ENCODE peak calls at places on chromosomes 3 and 15, in four cellular contexts. J, Q, B and E are unnamed samples.

GRCh38 chr3:60064210-60065178 is 1014.7 kb upstream of the CFAP20DC start:
- DNase-seq in B (peak; percentile 18), J (peak; percentile 41), Q (no peak), E (no peak)

GRCh38 chr3:39146083-39146501 is 7.3 kb downstream of the CSRNP1 start:
- DNase-seq in B (no peak), Q (no peak), J (no peak), E (no peak)

GRCh38 chr15:92500023-92500630 is 106.4 kb downstream of the ST8SIA2 start:
- DNase-seq in B (no peak), Q (no peak), J (no peak), E (no peak)

GRCh38 chr3:150299221-150299620 is 108.9 kb upstream of the TSC22D2 start:
- DNase-seq in B (no peak), Q (no peak), J (no peak), E (no peak)

GRCh38 chr3:183839751-183840150 is 14.4 kb upstream of the MAP6D1 start:
- DNase-seq in B (no peak), Q (no peak), J (no peak), E (no peak)

GRCh38 chr3:53938645-53939044 is 47.0 kb upstream of the SELENOK start:
- DNase-seq in J (peak; percentile 11), B (no peak), Q (no peak), E (peak; percentile 16)

GRCh38 chr3:142028174-142028833 is 121.0 kb downstream of the TFDP2 start:
- DNase-seq in Q (no peak), B (peak; percentile 57), J (peak; percentile 53), E (peak; percentile 66)

GRCh38 chr3:119595639-119596329 is 1.9 kb upstream of the PLA1A start:
- DNase-seq in J (peak; percentile 41), B (no peak), Q (peak; percentile 74), E (no peak)

GRCh38 chr3:107630779-107631178 is 108.0 kb downstream of the BBX start:
- DNase-seq in B (no peak), Q (no peak), J (no peak), E (no peak)

GRCh38 chr15:77532846-77533245 is 99.9 kb downstream of the LINGO1 start:
- DNase-seq in J (no peak), B (no peak), Q (no peak), E (no peak)

GRCh38 chr3:169914321-169914720 is 2.9 kb downstream of the SAMD7 start:
- DNase-seq in B (no peak), Q (no peak), J (no peak), E (peak; percentile 1)

GRCh38 chr15:82132742-82133141 is 86.9 kb upstream of the MEX3B start:
- DNase-seq in Q (no peak), J (peak; percentile 67), B (peak; percentile 65), E (no peak)

GRCh38 chr15:96274698-96275097 is 55.8 kb upstream of the NR2F2 start:
- DNase-seq in Q (no peak), J (no peak), B (no peak), E (no peak)

GRCh38 chr3:10312866-10313265 is 8.0 kb downstream of the SEC13 start:
- DNase-seq in B (no peak), J (no peak), Q (no peak), E (no peak)

GRCh38 chr3:9067352-9067975 is 104.2 kb upstream of the RAD18 start:
- DNase-seq in J (peak; percentile 30), B (peak; percentile 32), Q (no peak), E (peak; percentile 12)

GRCh38 chr15:99454941-99455795 is 110.6 kb upstream of the MEF2A start:
- DNase-seq in Q (peak; percentile 94), B (peak; percentile 92), J (peak; percentile 83), E (peak; percentile 73)

GRCh38 chr3:153146191-153147053 is 15.6 kb upstream of the RAP2B start:
- DNase-seq in Q (no peak), J (no peak), B (no peak), E (no peak)

GRCh38 chr3:176737480-176738147 is 459.7 kb downstream of the TBL1XR1 start:
- DNase-seq in B (no peak), Q (no peak), J (no peak), E (no peak)

GRCh38 chr3:197590313-197590962 is 34.7 kb upstream of the BDH1 start:
- DNase-seq in B (no peak), J (no peak), Q (no peak), E (no peak)

GRCh38 chr3:185069583-185070030 is 83.3 kb downstream of the C3orf70 start:
- DNase-seq in J (no peak), B (no peak), Q (no peak), E (no peak)

GRCh38 chr3:99637381-99638111 is 848 bp upstream of the COL8A1 start:
- DNase-seq in J (peak; percentile 49), Q (no peak), B (peak; percentile 67), E (peak; percentile 76)

GRCh38 chr3:82509951-82510603 is 748.6 kb upstream of the GBE1 start:
- DNase-seq in Q (no peak), J (no peak), B (no peak), E (no peak)

GRCh38 chr3:11514191-11514770 is 129.4 kb downstream of the VGLL4 start:
- DNase-seq in B (no peak), J (peak; percentile 65), Q (no peak), E (peak; percentile 54)

GRCh38 chr3:46006646-46007045 is 11.0 kb upstream of the FYCO1 start:
- DNase-seq in J (peak; percentile 76), B (no peak), Q (no peak), E (no peak)

GRCh38 chr3:48411041-48411588 is 18.8 kb downstream of the PLXNB1 start:
- DNase-seq in J (no peak), B (no peak), Q (no peak), E (no peak)

GRCh38 chr15:76714950-76715349 is 190.2 kb downstream of the SCAPER start:
- DNase-seq in Q (no peak), B (no peak), J (no peak), E (no peak)

GRCh38 chr15:79430901-79431635 is 1.1 kb upstream of the MINAR1 start:
- DNase-seq in Q (no peak), B (no peak), J (no peak), E (no peak)

GRCh38 chr3:32821686-32822296 is 4.0 kb downstream of the TRIM71 start:
- DNase-seq in B (no peak), Q (no peak), J (no peak), E (no peak)

GRCh38 chr3:46395210-46395661 is 11.6 kb downstream of the CCR5AS start:
- DNase-seq in J (no peak), B (no peak), Q (no peak), E (no peak)

GRCh38 chr3:10192953-10193691 is 28.4 kb downstream of the IRAK2 start:
- DNase-seq in Q (no peak), B (peak; percentile 68), J (peak; percentile 84), E (peak; percentile 50)

DNA sequence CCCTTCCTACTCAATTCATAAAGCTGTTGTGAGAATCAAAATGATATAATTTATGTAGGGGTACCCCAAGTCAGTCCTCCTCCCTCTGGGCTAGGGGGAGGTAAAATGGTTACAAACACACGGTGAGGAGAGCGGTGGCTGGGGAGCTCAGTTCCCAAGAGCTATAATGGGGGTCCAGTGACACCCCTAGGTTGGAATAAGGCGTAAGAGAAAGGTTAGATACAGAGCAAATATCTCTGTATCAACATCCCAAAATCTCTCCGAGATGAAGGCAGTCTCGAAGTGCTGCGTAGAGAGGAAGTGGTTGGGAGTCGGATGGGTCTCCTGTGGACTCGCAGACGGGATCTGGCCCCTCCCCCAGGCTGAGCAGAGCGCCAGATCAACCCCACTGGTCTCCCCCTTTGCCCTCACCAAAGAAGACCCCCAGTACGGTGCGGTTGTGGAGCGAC is 1.8 kb downstream of the DUOX2 start:
- DNase-seq in Q (no peak), B (no peak), J (no peak), E (no peak)
- H3K4me3 ChIP-seq in Q (peak overlapping the region; percentile 10), B (no peak overlapping the region), J (no peak overlapping the region), E (no peak overlapping the region)

GRCh38 chr3:127304121-127304744 is 16.4 kb upstream of the PRR20G start:
- DNase-seq in J (no peak), Q (no peak), B (no peak), E (no peak)
- H3K4me3 ChIP-seq in J (no peak overlapping the region), Q (no peak overlapping the region), B (no peak overlapping the region), E (no peak overlapping the region)

DNA sequence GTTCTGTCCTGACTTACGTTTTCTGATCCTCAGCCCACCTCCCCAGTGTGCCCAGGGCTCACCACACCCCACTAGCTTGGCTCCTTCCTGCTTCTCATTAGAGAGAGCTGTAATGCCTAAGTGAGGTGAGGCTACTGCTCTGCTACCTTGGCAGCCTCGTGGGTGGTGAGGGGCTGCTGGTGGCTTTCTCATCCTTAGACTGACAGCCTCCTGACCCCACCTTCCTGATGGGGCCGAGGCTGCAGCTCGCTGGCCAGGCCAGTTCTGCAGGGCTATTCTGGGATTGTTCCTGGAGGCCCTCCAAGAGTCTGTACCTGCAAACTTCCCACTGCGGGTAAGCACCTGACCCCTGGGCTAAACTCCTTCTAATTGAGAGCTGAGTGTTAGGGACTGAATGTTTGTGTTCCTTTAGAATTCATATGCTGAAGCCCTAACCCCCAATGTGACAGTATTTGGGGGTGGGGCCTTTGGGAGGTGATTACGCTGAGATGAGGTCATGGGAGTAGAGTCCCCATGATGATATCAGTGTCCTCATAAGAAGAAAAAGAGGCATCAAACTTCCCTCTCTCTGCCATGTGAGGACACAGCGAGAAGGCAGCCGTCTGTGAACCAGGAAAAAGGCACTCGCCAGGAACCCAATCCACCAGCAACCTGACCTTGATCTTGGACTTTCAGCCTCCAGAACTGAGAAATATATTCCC is 38.1 kb upstream of the IQSEC1 start:
- DNase-seq in J (no peak), B (no peak), Q (no peak), E (no peak)
- H3K4me3 ChIP-seq in J (no peak overlapping the region), B (no peak overlapping the region), Q (no peak overlapping the region), E (no peak overlapping the region)

DNA sequence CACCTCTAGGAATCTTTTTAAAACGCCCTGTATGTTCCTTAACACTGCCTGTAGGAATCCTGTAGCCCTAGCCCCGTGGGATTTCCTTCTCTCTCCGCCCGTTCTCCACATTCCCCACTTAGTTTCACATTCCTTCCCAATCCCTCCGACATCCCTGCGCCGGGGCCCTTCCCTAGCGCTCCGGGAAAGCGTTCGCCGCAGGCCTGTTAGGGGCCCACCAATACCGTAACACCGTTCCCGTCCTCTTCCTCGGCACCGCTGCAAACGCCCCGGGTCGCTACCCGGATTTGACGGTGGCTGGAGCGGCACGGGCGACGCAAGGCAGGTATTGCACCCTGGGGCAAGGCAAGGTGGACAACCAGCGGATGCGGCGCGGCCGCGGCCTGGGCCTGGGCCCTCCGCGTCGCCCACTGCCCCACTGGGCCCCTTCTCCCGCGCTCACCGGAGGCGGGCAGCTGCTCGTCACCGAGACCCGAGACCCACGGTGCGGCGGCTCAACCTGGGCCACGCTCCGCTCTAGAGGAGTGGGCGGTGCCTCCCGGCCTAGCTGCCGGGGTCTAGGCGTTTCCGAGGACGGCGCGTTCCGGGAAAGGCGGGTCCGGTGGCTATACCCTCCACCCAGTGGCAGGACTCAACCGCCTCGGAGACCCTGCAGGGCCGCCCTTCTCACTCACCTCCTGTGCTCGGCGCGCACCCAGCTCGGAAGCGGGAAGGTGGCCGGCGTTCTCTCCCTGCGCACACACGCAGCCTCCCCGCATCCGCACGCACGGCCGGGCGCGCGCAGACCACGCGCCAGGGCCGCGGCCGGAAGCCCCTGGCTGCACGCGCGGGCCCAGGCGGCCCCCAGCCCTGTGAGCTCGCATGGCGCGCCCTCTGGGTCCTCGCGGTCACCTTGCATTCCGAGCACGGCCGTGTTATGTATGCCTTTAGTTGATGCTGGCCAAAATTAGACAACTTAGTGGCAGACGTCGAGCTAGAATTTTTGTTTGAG is at the start of gene B3GALNT1:
- DNase-seq in Q (no peak), J (peak; percentile 20), B (peak; percentile 20), E (peak; percentile 20)
- H3K4me3 ChIP-seq in Q (peak within 1 kb of the TSS; percentile 91), J (peak within 1 kb of the TSS; percentile 69), B (peak within 1 kb of the TSS; percentile 77), E (peak within 1 kb of the TSS; percentile 59)